ENCODE peak calls at places on chromosomes 3 and 15, in seven cellular contexts. Y is body of pancreas; Q is left ventricle myocardium inferior; R is CD4-positive, alpha-beta T cell; M is stomach; S is IMR-90; D is left lung. B is an unnamed sample. For H3K9me3, the result is how much of the 10 kb centered on the place peaks cover.

GRCh38 chr3:9080165-9080564 is 116.9 kb upstream of the RAD18 start:
- DNase-seq in Y (no peak), Q (no peak), R (no peak), M (no peak), S (peak), D (no peak), B (no peak)

GRCh38 chr15:45732544-45733130 is 97.8 kb downstream of the SQOR start:
- DNase-seq in Y (no peak), Q (peak), R (no peak), M (peak), S (no peak), D (no peak), B (no peak)

GRCh38 chr3:159762981-159763465 is 225.6 kb upstream of the IL12A start:
- DNase-seq in Y (peak), Q (peak), R (no peak), M (peak), S (peak), D (peak), B (peak)

GRCh38 chr3:176950743-176951142 is 246.5 kb downstream of the TBL1XR1 start:
- DNase-seq in Y (no peak), Q (no peak), R (no peak), M (no peak), S (peak), D (no peak), B (no peak)

GRCh38 chr3:185824051-185824466 is 783 bp downstream of the IGF2BP2 start:
- DNase-seq in Y (peak), Q (no peak), R (no peak), M (peak), S (no peak), D (peak), B (no peak)

GRCh38 chr3:121295966-121296365 is 249.8 kb downstream of the POLQ start:
- DNase-seq in Y (no peak), Q (no peak), R (no peak), M (no peak), S (no peak), D (no peak), B (no peak)

GRCh38 chr3:156142649-156143048 is 22.3 kb downstream of the KCNAB1 start:
- DNase-seq in Y (no peak), Q (no peak), R (no peak), M (no peak), S (no peak), D (no peak), B (no peak)

GRCh38 chr15:68637755-68638405 is 59.1 kb downstream of the CORO2B start:
- DNase-seq in Y (peak), Q (peak), R (no peak), M (peak), S (peak), D (no peak), B (no peak)

GRCh38 chr3:98589331-98589870 is 4.0 kb downstream of the CPOX start:
- DNase-seq in Y (no peak), Q (no peak), R (no peak), M (no peak), S (peak), D (no peak), B (no peak)

GRCh38 chr15:76198456-76199105 is 112.7 kb downstream of the ETFA start:
- DNase-seq in Y (no peak), Q (no peak), R (no peak), M (no peak), S (no peak), D (no peak), B (no peak)

GRCh38 chr15:31160297-31160696 is 58.8 kb upstream of the TRPM1 start:
- DNase-seq in Y (no peak), Q (no peak), R (no peak), M (no peak), S (no peak), D (no peak), B (no peak)

GRCh38 chr3:45921158-45922038 is 21.9 kb upstream of the CXCR6 start:
- DNase-seq in Y (no peak), Q (no peak), R (no peak), M (no peak), S (no peak), D (no peak), B (no peak)

GRCh38 chr3:59540696-59541095 is 490.9 kb upstream of the CFAP20DC start:
- DNase-seq in Y (no peak), Q (no peak), R (no peak), M (no peak), S (no peak), D (no peak), B (no peak)

GRCh38 chr3:10344147-10344943 is 23.4 kb upstream of the SEC13 start:
- DNase-seq in Y (peak), Q (no peak), R (peak), M (peak), S (peak), D (no peak), B (no peak)

GRCh38 chr15:73515520-73515919 is 72.6 kb downstream of the REC114 start:
- DNase-seq in Y (no peak), Q (no peak), R (no peak), M (no peak), S (no peak), D (no peak), B (no peak)

GRCh38 chr3:100087203-100087602 is 27.1 kb downstream of the FILIP1L start:
- DNase-seq in Y (no peak), Q (no peak), R (no peak), M (no peak), S (peak), D (no peak), B (no peak)

GRCh38 chr3:182713743-182714517 is 79.4 kb upstream of the ATP11B start:
- DNase-seq in Y (no peak), Q (no peak), R (no peak), M (no peak), S (peak), D (no peak), B (peak)

GRCh38 chr15:68333775-68334470 is 56.4 kb downstream of the FEM1B start:
- DNase-seq in Y (no peak), Q (peak), R (no peak), M (no peak), S (peak), D (peak), B (no peak)

GRCh38 chr15:101012326-101013040 is 93.3 kb downstream of the LRRK1 start:
- DNase-seq in Y (no peak), Q (no peak), R (no peak), M (no peak), S (no peak), D (no peak), B (no peak)

GRCh38 chr15:57235865-57236264 is 140.4 kb upstream of the CGNL1 start:
- DNase-seq in Y (no peak), Q (no peak), R (no peak), M (no peak), S (peak), D (no peak), B (peak)

GRCh38 chr15:69554321-69554961 is 101.8 kb downstream of the RPLP1 start:
- DNase-seq in Y (no peak), Q (no peak), R (no peak), M (peak), S (peak), D (no peak), B (no peak)

DNA sequence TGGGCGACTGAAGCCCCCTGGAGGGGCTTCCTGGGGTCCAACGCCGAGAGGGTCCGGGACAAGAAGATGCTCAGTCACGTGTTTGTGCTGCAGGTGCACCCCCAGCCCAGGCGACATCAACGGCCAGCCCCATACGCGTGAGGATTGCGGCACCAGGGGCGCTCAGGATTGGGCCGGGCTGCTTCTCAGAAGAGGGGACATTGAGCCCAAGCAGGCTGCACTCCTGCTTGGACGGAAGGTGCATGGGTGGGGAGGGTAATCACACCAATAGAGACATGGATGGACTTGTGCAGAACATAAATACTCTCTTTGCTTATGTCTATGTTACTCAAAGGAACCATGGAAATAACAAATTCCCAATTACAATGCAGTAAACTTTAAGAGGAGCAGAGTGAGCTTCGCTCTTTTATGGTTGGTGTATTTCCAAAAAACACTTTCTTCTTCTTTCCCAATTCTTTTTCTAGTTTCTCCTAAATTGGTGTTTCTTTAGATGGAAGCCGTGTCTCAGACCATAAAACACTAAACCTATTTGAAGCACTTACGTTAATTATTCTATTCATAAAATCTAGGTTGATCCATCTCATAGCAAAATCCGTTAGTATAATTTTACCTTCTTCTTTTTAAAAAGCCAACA is 182.7 kb downstream of the GOLGA6L6 start:
- DNase-seq in Y (no peak), Q (no peak), R (no peak), M (no peak), S (no peak), D (no peak), B (no peak)
- H3K9me3 ChIP-seq in Y (under half), Q (under half), R (under half), M (under half), S (half or more), D (under half), B (half or more)

GRCh38 chr3:14125193-14126016 is 553 bp downstream of the TMEM43 start:
- DNase-seq in Y (peak), Q (peak), R (peak), M (peak), S (peak), D (peak), B (peak)
- TF ChIP-seq CTCF in Y (no peak), Q (no peak), R (no peak), M (no peak), S (peak), D (no peak), B (peak)

DNA sequence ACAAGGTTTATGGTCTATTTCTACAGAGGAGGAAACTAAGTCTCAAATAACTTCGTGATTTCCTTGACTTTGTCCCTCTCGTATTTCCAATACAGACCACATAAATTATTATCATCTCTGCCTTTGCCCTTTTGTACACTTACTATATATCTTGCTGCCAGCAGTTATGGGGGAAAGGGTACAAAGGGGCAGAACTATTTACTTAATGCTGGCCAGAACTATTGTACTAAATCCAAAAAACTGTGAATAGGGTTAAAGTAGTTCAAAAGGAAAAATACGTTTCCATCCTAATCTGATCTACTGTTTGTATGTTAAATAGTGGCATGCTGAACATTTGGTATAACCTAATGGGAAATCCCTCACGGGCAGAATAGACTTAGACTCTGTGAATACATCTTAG is 537.3 kb upstream of the SEMA6D start:
- DNase-seq in Y (no peak), Q (no peak), R (no peak), M (no peak), S (no peak), D (no peak), B (no peak)
- H3K9me3 ChIP-seq in Y (under half), Q (under half), R (under half), M (under half), S (under half), D (under half), B (under half)

GRCh38 chr15:41822957-41823356 is 4.9 kb upstream of the JMJD7 start:
- DNase-seq in Y (no peak), Q (no peak), R (no peak), M (no peak), S (no peak), D (no peak), B (no peak)
- TF ChIP-seq CTCF in Y (no peak), Q (peak), R (no peak), M (no peak), S (no peak), D (no peak), B (no peak)